ENCODE peak calls at places on chromosomes 1 and 21, in eight cellular contexts. H, X, R, E, F, S, A and Q are unnamed samples.
A peak's percentile ranks its signal among the peaks of the same experiment; 100 is the strongest.

GRCh38 chr1:185008746-185009360 is 34.5 kb upstream of the NIBAN1 start:
- DNase-seq in X (no peak), F (no peak), E (no peak), S (no peak), H (no peak), A (no peak), R (no peak), Q (no peak)

GRCh38 chr1:119956306-119956705 is 60.0 kb upstream of the ADAM30 start:
- DNase-seq in E (no peak), X (no peak), R (no peak), A (no peak), H (no peak), S (no peak), F (no peak), Q (no peak)

GRCh38 chr1:53763911-53764310 is 24.9 kb upstream of the GLIS1 start:
- DNase-seq in S (no peak), E (no peak), A (no peak), F (no peak), R (no peak), X (no peak), H (no peak), Q (no peak)

GRCh38 chr1:11431946-11432507 is 46.9 kb upstream of the DISP3 start:
- DNase-seq in F (no peak), R (no peak), H (no peak), X (no peak), S (no peak), E (no peak), A (no peak), Q (no peak)

GRCh38 chr1:162161921-162162550 is 92.5 kb downstream of the NOS1AP start:
- DNase-seq in A (peak; percentile 48), F (no peak), S (no peak), H (no peak), R (no peak), X (no peak), E (no peak), Q (no peak)

GRCh38 chr1:236979149-236979890 is 24.9 kb downstream of the MT1HL1 start:
- DNase-seq in F (no peak), R (no peak), S (no peak), A (no peak), X (no peak), H (no peak), E (no peak), Q (no peak)

GRCh38 chr21:46144464-46145070 is 10.8 kb downstream of the FTCD start:
- DNase-seq in S (peak; percentile 20), A (no peak), E (no peak), R (no peak), H (no peak), F (no peak), X (no peak), Q (no peak)

GRCh38 chr1:91863498-91863897 is 22.5 kb downstream of the TGFBR3 start:
- DNase-seq in H (no peak), A (no peak), S (no peak), F (no peak), R (no peak), X (no peak), E (no peak), Q (no peak)

GRCh38 chr1:226820935-226821718 is 49.3 kb upstream of the PSEN2 start:
- DNase-seq in A (peak; percentile 93), R (peak; percentile 46), F (no peak), E (peak; percentile 51), S (no peak), H (no peak), X (peak; percentile 83), Q (no peak)

GRCh38 chr1:240312872-240313271 is 221.2 kb downstream of the FMN2 start:
- DNase-seq in A (peak; percentile 61), R (no peak), H (no peak), S (no peak), X (no peak), F (no peak), E (no peak), Q (no peak)

GRCh38 chr1:184740344-184740743 is 14.3 kb downstream of the EDEM3 start:
- DNase-seq in X (no peak), S (no peak), E (no peak), F (no peak), R (no peak), A (no peak), H (no peak), Q (no peak)

GRCh38 chr1:30575066-30575465 is 148.3 kb downstream of the MATN1 start:
- DNase-seq in A (no peak), S (no peak), F (no peak), E (no peak), X (no peak), H (no peak), R (no peak), Q (no peak)

GRCh38 chr1:205258313-205259176 is 30.8 kb downstream of the TMCC2 start:
- DNase-seq in F (peak; percentile 71), R (no peak), S (no peak), E (no peak), H (no peak), A (peak; percentile 87), X (no peak), Q (no peak)

GRCh38 chr1:100261686-100262085 is 4.3 kb upstream of the RTCA start:
- DNase-seq in R (no peak), S (no peak), F (no peak), H (no peak), A (no peak), X (no peak), E (no peak), Q (no peak)

GRCh38 chr21:35840197-35840799 is 220.0 kb downstream of the SETD4 start:
- DNase-seq in S (peak; percentile 65), H (peak; percentile 52), R (no peak), X (peak; percentile 68), A (peak; percentile 95), F (no peak), E (peak; percentile 45), Q (peak; percentile 81)

GRCh38 chr21:34946385-34947121 is 102.5 kb downstream of the RUNX1 start:
- DNase-seq in F (no peak), A (no peak), R (no peak), X (no peak), H (no peak), E (no peak), S (peak; percentile 40), Q (no peak)

GRCh38 chr1:9539829-9540550 is 725 bp downstream of the SLC25A33 start:
- DNase-seq in R (peak; percentile 51), S (peak; percentile 68), X (peak; percentile 26), F (peak; percentile 63), H (peak; percentile 41), E (peak; percentile 54), A (no peak), Q (peak; percentile 82)

GRCh38 chr1:110524311-110525249 is 5.6 kb upstream of the KCNA10 start:
- DNase-seq in H (peak; percentile 73), S (peak; percentile 64), A (peak; percentile 67), E (peak; percentile 89), R (peak; percentile 55), X (no peak), F (peak; percentile 18), Q (peak; percentile 83)

GRCh38 chr1:29674625-29675326 is 438.5 kb downstream of the PTPRU start:
- DNase-seq in X (no peak), S (no peak), E (no peak), F (no peak), H (no peak), A (no peak), R (peak; percentile 13), Q (no peak)